ENCODE peak calls at places on chromosomes 12 and 14, in nine cellular contexts. T is H9, V is GM23338, H is fibroblast of gingiva, X is left ventricle myocardium inferior, S is DMS79 treated with DMSO at 0.1 percent for 48 hours, W is BE2C, U is caudate nucleus, O is Caco-2. N is an unnamed sample.

GRCh38 chr14:37590810-37591139 is 4.3 kb downstream of the FOXA1 start:
- DNase-seq in T (no peak), V (no peak), H (no peak), X (no peak), S (no peak), W (no peak), U (no peak), O (no peak), N (no peak)

GRCh38 chr14:58635041-58635440 is 2.7 kb upstream of the DACT1 start:
- DNase-seq in T (no peak), V (peak), H (no peak), X (no peak), S (no peak), W (no peak), U (no peak), O (no peak), N (no peak)

GRCh38 chr14:61764342-61765122 is 2.3 kb downstream of the SNAPC1 start:
- DNase-seq in T (no peak), V (no peak), H (no peak), X (no peak), S (no peak), W (no peak), U (no peak), O (no peak), N (no peak)

GRCh38 chr12:12983420-12984035 is 16.5 kb downstream of the HEBP1 start:
- DNase-seq in T (no peak), V (peak), H (peak), X (no peak), S (peak), W (peak), U (peak), O (no peak), N (peak)

GRCh38 chr12:2834581-2835491 is at the start of gene NRIP2:
- DNase-seq in T (no peak), V (peak), H (peak), X (no peak), S (peak), W (peak), U (peak), O (no peak), N (peak)

GRCh38 chr14:85948163-85948562 is 418.2 kb downstream of the FLRT2 start:
- DNase-seq in T (no peak), V (no peak), H (no peak), X (no peak), S (no peak), W (no peak), U (no peak), O (no peak), N (no peak)

GRCh38 chr12:54394281-54394719 is 9.8 kb upstream of the ZNF385A start:
- DNase-seq in T (peak), V (peak), H (peak), X (no peak), S (peak), W (peak), U (peak), O (no peak), N (peak)

GRCh38 chr12:8504351-8504750 is 9.0 kb upstream of the CLEC4D start:
- DNase-seq in T (no peak), V (no peak), H (no peak), X (no peak), S (no peak), W (no peak), U (no peak), O (no peak), N (no peak)

GRCh38 chr12:8622681-8623080 is 10.0 kb upstream of the AICDA start:
- DNase-seq in T (no peak), V (no peak), H (no peak), X (no peak), S (no peak), W (no peak), U (no peak), O (no peak), N (no peak)

GRCh38 chr12:5402009-5402408 is 29.9 kb upstream of the NTF3 start:
- DNase-seq in T (no peak), V (no peak), H (no peak), X (no peak), S (peak), W (no peak), U (no peak), O (no peak), N (no peak)

GRCh38 chr14:32468955-32469354 is 139.9 kb downstream of the AKAP6 start:
- DNase-seq in T (no peak), V (no peak), H (peak), X (no peak), S (no peak), W (no peak), U (no peak), O (no peak), N (peak)

GRCh38 chr14:100147181-100147631 is 12.2 kb downstream of the DEGS2 start:
- DNase-seq in T (no peak), V (no peak), H (no peak), X (no peak), S (peak), W (no peak), U (no peak), O (no peak), N (no peak)

GRCh38 chr14:37594238-37594915 is 672 bp downstream of the FOXA1 start:
- DNase-seq in T (peak), V (peak), H (peak), X (no peak), S (peak), W (peak), U (no peak), O (peak), N (peak)

GRCh38 chr14:69672372-69672771 is 61.0 kb downstream of the SUSD6 start:
- DNase-seq in T (no peak), V (no peak), H (no peak), X (no peak), S (peak), W (no peak), U (no peak), O (no peak), N (no peak)

GRCh38 chr14:78974691-78975090 is 804.5 kb downstream of the NRXN3 start:
- DNase-seq in T (no peak), V (no peak), H (no peak), X (no peak), S (no peak), W (no peak), U (no peak), O (no peak), N (no peak)

GRCh38 chr14:100547633-100548294 is 39.5 kb downstream of the BEGAIN start:
- DNase-seq in T (no peak), V (no peak), H (peak), X (peak), S (peak), W (no peak), U (no peak), O (no peak), N (peak)

GRCh38 chr12:113247123-113248045 is 26.1 kb downstream of the TPCN1 start:
- DNase-seq in T (no peak), V (no peak), H (no peak), X (no peak), S (peak), W (no peak), U (no peak), O (no peak), N (peak)

GRCh38 chr12:24698972-24699371 is 249.9 kb downstream of the BCAT1 start:
- DNase-seq in T (no peak), V (no peak), H (no peak), X (no peak), S (no peak), W (no peak), U (no peak), O (no peak), N (no peak)

GRCh38 chr12:109255377-109255776 is 53.7 kb downstream of the FOXN4 start:
- DNase-seq in T (no peak), V (peak), H (peak), X (no peak), S (no peak), W (peak), U (no peak), O (no peak), N (peak)

N was measured in foreskin fibroblast.